ENCODE peak calls at places on chromosomes 16 and 17, in nine cellular contexts. P, O, A, G, C, E, T, R and J are unnamed samples.
A peak's percentile ranks its signal among the peaks of the same experiment; 100 is the strongest.

GRCh38 chr16:83722501-83723183 is 85.1 kb upstream of the HSBP1 start:
- DNase-seq in O (peak; percentile 25), E (no peak), T (no peak), P (no peak), G (no peak), C (no peak), A (no peak), R (no peak), J (no peak)

GRCh38 chr17:57536789-57537523 is 208.1 kb downstream of the CCDC182 start:
- DNase-seq in C (no peak), G (no peak), P (no peak), A (no peak), R (no peak), O (no peak), T (no peak), E (no peak), J (no peak)

GRCh38 chr17:39701012-39701783 is 1.3 kb downstream of the ERBB2 start:
- DNase-seq in O (no peak), A (no peak), T (no peak), R (no peak), G (no peak), P (no peak), C (no peak), E (peak; percentile 38), J (peak; percentile 30)

GRCh38 chr17:66426397-66427033 is 124.1 kb downstream of the PRKCA start:
- DNase-seq in E (peak; percentile 66), O (no peak), G (peak; percentile 63), A (peak; percentile 14), P (no peak), C (no peak), T (no peak), R (no peak), J (no peak)

GRCh38 chr16:86565644-86566511 is 751 bp upstream of the FOXC2 start:
- DNase-seq in C (no peak), G (peak; percentile 50), A (no peak), T (no peak), E (peak; percentile 34), O (no peak), R (no peak), P (no peak), J (peak; percentile 76)

GRCh38 chr16:12613131-12613991 is 190.3 kb downstream of the CPPED1 start:
- DNase-seq in R (no peak), P (no peak), O (peak; percentile 12), A (no peak), G (peak; percentile 76), C (no peak), T (peak; percentile 0), E (peak; percentile 93), J (no peak)

GRCh38 chr17:50668025-50668837 is 33.5 kb downstream of the ABCC3 start:
- DNase-seq in A (no peak), E (peak; percentile 53), R (no peak), T (no peak), P (no peak), G (no peak), C (no peak), O (peak; percentile 52), J (no peak)

GRCh38 chr17:76248013-76248782 is 7.9 kb upstream of the RNF157 start:
- DNase-seq in A (no peak), G (no peak), E (no peak), O (no peak), C (no peak), R (no peak), T (no peak), P (no peak), J (no peak)

GRCh38 chr17:75996665-75997590 is 3.7 kb upstream of the CDK3 start:
- DNase-seq in R (no peak), C (peak; percentile 49), E (peak; percentile 27), G (no peak), P (no peak), A (no peak), O (peak; percentile 63), T (no peak), J (no peak)

GRCh38 chr16:3101018-3101840 is 2.1 kb upstream of the ZSCAN10 start:
- DNase-seq in G (peak; percentile 74), P (peak; percentile 53), E (peak; percentile 82), O (peak; percentile 23), C (no peak), R (no peak), T (no peak), A (no peak), J (peak; percentile 79)

GRCh38 chr17:81998719-81999438 is 21.4 kb downstream of the ASPSCR1 start:
- DNase-seq in C (no peak), T (no peak), G (no peak), A (no peak), R (no peak), P (no peak), E (no peak), O (no peak), J (no peak)

GRCh38 chr17:2724783-2725164 is 13.2 kb upstream of the CLUH start:
- DNase-seq in C (no peak), R (peak; percentile 5), E (peak; percentile 89), T (no peak), A (no peak), G (peak; percentile 85), P (no peak), O (peak; percentile 25), J (peak; percentile 91)

GRCh38 chr16:9097266-9098219 is 6.1 kb downstream of the HAPSTR1 start:
- DNase-seq in P (no peak), O (no peak), A (no peak), G (no peak), R (no peak), E (no peak), C (no peak), T (no peak), J (peak; percentile 58)

GRCh38 chr17:57899391-57899790 is 49.5 kb upstream of the MRPS23 start:
- DNase-seq in T (no peak), A (no peak), E (no peak), R (no peak), G (no peak), O (peak; percentile 51), P (no peak), C (peak; percentile 77), J (no peak)

GRCh38 chr17:79006001-79006400 is 3.6 kb downstream of the CANT1 start:
- DNase-seq in T (no peak), C (no peak), R (no peak), P (no peak), A (no peak), E (no peak), O (no peak), G (no peak), J (no peak)

GRCh38 chr17:41948747-41949460 is 17.7 kb upstream of the CNP start:
- DNase-seq in T (no peak), C (no peak), G (no peak), O (no peak), R (no peak), E (no peak), A (no peak), P (no peak), J (no peak)

GRCh38 chr17:79982986-79983385 is 52.7 kb downstream of the TBC1D16 start:
- DNase-seq in R (no peak), O (no peak), P (no peak), G (peak; percentile 25), C (no peak), E (no peak), T (no peak), A (no peak), J (no peak)

GRCh38 chr17:30203471-30203981 is 32.0 kb downstream of the SLC6A4 start:
- DNase-seq in P (peak; percentile 45), O (no peak), E (peak; percentile 60), T (no peak), G (peak; percentile 81), A (no peak), C (no peak), R (no peak), J (no peak)

GRCh38 chr16:77191259-77191969 is 424 bp downstream of the MON1B start:
- DNase-seq in G (no peak), O (peak; percentile 17), T (no peak), P (no peak), A (no peak), C (no peak), R (no peak), E (no peak), J (peak; percentile 37)

GRCh38 chr17:37392024-37392590 is 14.5 kb downstream of the ACACA start:
- DNase-seq in A (no peak), G (no peak), E (no peak), P (no peak), R (no peak), C (no peak), T (no peak), O (peak; percentile 71), J (peak; percentile 6)

GRCh38 chr17:13584701-13585080 is 17.0 kb downstream of the HS3ST3A1 start:
- DNase-seq in O (peak; percentile 46), R (no peak), P (no peak), C (no peak), T (no peak), E (peak; percentile 43), A (no peak), G (no peak), J (no peak)

GRCh38 chr16:28863929-28864886 is 565 bp downstream of the SH2B1 start:
- DNase-seq in T (no peak), P (no peak), A (no peak), R (no peak), E (no peak), G (no peak), O (peak; percentile 44), C (no peak), J (peak; percentile 39)

GRCh38 chr17:41098476-41098875 is 534 bp upstream of the KRTAP4-8 start:
- DNase-seq in O (peak; percentile 62), R (no peak), E (no peak), T (peak; percentile 30), C (peak; percentile 42), P (no peak), A (no peak), G (no peak), J (no peak)

GRCh38 chr17:69961488-69962145 is 113.4 kb upstream of the KCNJ16 start:
- DNase-seq in C (no peak), R (no peak), A (no peak), G (peak; percentile 73), T (no peak), E (peak; percentile 5), O (no peak), P (no peak), J (peak; percentile 23)

GRCh38 chr17:48492401-48493298 is 38.2 kb downstream of the HOXB1 start:
- DNase-seq in O (peak; percentile 68), T (no peak), P (no peak), G (peak; percentile 69), R (no peak), A (peak; percentile 44), C (no peak), E (no peak), J (peak; percentile 72)

GRCh38 chr16:81190667-81191066 is 47.8 kb upstream of the BCO1 start:
- DNase-seq in P (no peak), A (no peak), O (peak; percentile 47), C (peak; percentile 76), T (no peak), R (no peak), E (no peak), G (no peak), J (no peak)

GRCh38 chr17:9356488-9356911 is 219.1 kb downstream of the STX8 start:
- DNase-seq in R (peak; percentile 50), C (no peak), E (no peak), A (no peak), O (no peak), G (no peak), T (no peak), P (no peak), J (peak; percentile 11)

GRCh38 chr16:86752582-86753175 is 174.3 kb downstream of the FOXL1 start:
- DNase-seq in P (no peak), O (no peak), C (no peak), E (no peak), G (no peak), A (no peak), R (no peak), T (no peak), J (no peak)

GRCh38 chr16:4800290-4801041 is 2.0 kb downstream of the ROGDI start:
- DNase-seq in O (no peak), P (peak; percentile 59), G (no peak), C (no peak), T (no peak), R (peak; percentile 78), A (no peak), E (no peak), J (no peak)

GRCh38 chr17:46035112-46035818 is 36.2 kb downstream of the STH start:
- DNase-seq in T (no peak), O (peak; percentile 25), E (peak; percentile 78), G (no peak), A (no peak), P (no peak), C (no peak), R (no peak), J (no peak)

GRCh38 chr17:51184124-51184523 is 17.9 kb downstream of the NME2 start:
- DNase-seq in E (no peak), R (no peak), A (no peak), C (no peak), G (no peak), P (peak; percentile 67), O (no peak), T (no peak), J (no peak)